ENCODE peak calls at places on chromosomes 2 and 18, in five cellular contexts. R is omental fat pad, Z is endothelial cell, X is lower leg skin, G is fibroblast of mammary gland. Y is an unnamed sample.

GRCh38 chr2:13884271-13884976 is 748.1 kb upstream of the LRATD1 start:
- DNase-seq in R (no peak), G (peak; percentile 5), Z (no peak), X (no peak), Y (no peak)

GRCh38 chr2:192122946-192123345 is 71.8 kb downstream of the TMEFF2 start:
- DNase-seq in Z (no peak), R (no peak), G (no peak), X (no peak), Y (no peak)

GRCh38 chr18:79513381-79514081 is 117.8 kb downstream of the NFATC1 start:
- DNase-seq in R (no peak), Z (peak; percentile 2), X (peak; percentile 80), G (no peak), Y (no peak)

GRCh38 chr18:13810950-13811485 is 12.9 kb upstream of the MC5R start:
- DNase-seq in Z (no peak), R (no peak), G (no peak), X (peak; percentile 54), Y (no peak)

GRCh38 chr2:237059155-237059875 is 26.4 kb upstream of the COPS8 start:
- DNase-seq in X (no peak), G (no peak), Z (no peak), R (no peak), Y (no peak)

GRCh38 chr2:10302479-10303173 is at the start of gene HPCAL1:
- DNase-seq in G (peak; percentile 67), Z (peak; percentile 91), X (peak; percentile 97), R (no peak), Y (peak; percentile 61)

GRCh38 chr2:69604026-69604678 is 39.4 kb downstream of the AAK1 start:
- DNase-seq in R (no peak), G (no peak), Z (no peak), X (no peak), Y (no peak)

GRCh38 chr2:108575132-108575966 is 41.1 kb downstream of the LIMS1 start:
- DNase-seq in Z (no peak), X (no peak), G (peak; percentile 81), R (no peak), Y (peak; percentile 80)

GRCh38 chr2:132589060-132589765 is 80.8 kb downstream of the LYPD1 start:
- DNase-seq in G (no peak), R (no peak), X (no peak), Z (no peak), Y (no peak)

GRCh38 chr18:4068552-4069158 is 386.5 kb downstream of the DLGAP1 start:
- DNase-seq in G (peak; percentile 60), R (no peak), Z (peak; percentile 59), X (no peak), Y (peak; percentile 26)

GRCh38 chr2:184654945-184655344 is 56.6 kb downstream of the ZNF804A start:
- DNase-seq in R (no peak), G (peak; percentile 14), Z (no peak), X (no peak), Y (no peak)

GRCh38 chr2:3628800-3629199 is 29.2 kb upstream of the ALLC start:
- DNase-seq in R (no peak), G (no peak), Z (peak; percentile 43), X (peak; percentile 60), Y (no peak)

DNA sequence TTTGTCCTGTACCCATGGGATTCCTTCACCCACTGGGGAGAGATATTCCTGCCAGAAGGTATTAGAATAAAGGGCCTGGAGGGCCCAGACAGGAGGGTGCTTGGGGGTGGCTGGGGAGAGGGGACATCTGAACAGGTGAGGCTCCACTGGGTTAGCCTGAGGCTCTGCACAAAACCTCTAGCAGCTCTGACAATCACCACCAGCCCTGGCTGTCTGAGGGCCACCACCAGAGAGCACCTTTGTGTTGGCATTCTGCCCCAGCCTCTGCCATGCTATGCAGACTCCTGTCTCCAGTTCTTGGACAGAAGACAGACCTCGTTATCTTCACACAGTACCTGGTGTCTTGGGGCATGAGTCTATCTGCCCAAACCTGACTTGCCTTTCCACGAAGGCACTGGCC is 25.3 kb downstream of the SLC16A14 start:
- DNase-seq in Z (no peak), X (no peak), R (no peak), G (no peak), Y (no peak)
- TF ChIP-seq CTCF in Z (no peak), X (no peak), R (no peak), G (no peak), Y (no peak)

DNA sequence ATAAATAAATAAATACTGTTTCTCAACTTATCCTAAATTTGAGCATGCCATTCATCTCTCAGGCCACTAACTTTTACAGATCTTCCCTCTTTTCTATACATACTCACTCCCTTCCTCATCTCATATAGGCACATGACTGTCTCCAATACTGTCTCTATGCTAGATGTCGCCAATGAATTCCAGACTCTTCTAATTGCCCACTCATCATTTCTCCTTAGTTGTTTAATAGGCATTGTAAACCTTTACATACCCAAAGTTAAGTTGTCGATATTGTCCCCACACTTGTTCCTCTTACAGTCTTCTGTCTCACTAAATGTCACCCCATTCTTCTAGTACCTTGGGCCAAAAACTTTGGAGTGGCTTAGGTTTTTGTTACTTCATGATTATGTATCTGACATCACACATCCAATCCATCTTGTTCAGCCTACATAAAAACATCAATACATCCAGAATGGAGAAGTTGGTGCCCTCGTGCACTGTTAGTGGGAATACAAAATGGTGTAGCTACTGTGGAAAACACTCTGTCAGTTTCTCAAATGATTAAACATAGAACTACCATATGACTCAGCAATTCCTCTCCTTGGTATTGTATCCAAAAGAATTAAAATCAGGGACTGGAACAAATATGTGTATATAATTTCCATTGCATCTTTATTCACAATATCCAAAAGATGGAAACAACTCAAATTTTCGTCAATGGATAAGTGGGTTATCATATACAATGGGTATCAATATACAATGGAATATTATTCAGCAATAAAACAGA is 935.1 kb downstream of the SLC4A3 start:
- DNase-seq in X (no peak), R (no peak), G (no peak), Z (no peak), Y (no peak)
- TF ChIP-seq CTCF in X (no peak), R (no peak), G (no peak), Z (no peak), Y (no peak)

GRCh38 chr18:55477537-55478300 is 110.3 kb downstream of the TCF4 start:
- DNase-seq in R (no peak), X (no peak), Z (no peak), G (peak; percentile 72), Y (peak; percentile 49)
- TF ChIP-seq CTCF in R (no peak), X (no peak), Z (no peak), G (peak; percentile 39), Y (peak; percentile 60)

GRCh38 chr2:141041281-141041680 is 1089.5 kb downstream of the LRP1B start:
- DNase-seq in Z (no peak), G (no peak), R (no peak), X (no peak), Y (no peak)
- TF ChIP-seq CTCF in Z (no peak), G (no peak), R (no peak), X (no peak), Y (no peak)

DNA sequence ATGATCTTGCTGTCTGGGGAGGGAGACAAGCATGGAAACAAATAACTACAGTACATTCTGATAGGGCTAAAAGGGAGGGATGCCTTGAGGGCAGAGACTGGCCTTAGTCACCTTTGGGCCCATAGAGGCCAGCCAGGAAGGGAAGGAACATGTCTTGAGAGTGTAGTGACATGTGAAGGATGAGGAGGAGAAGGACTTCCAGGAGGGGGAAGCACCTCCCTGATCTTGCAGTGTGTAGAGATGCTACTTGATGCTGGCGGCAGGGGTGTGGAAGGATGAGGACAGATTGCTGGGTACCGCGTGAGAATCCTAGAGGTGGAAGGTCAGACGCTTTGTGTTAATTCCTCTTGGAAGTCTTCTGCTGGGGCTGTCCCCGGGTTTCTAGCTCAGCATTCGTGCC is 13.1 kb downstream of the TET3 start:
- DNase-seq in G (no peak), Z (no peak), R (no peak), X (no peak), Y (no peak)
- TF ChIP-seq CTCF in G (no peak), Z (no peak), R (no peak), X (no peak), Y (no peak)

DNA sequence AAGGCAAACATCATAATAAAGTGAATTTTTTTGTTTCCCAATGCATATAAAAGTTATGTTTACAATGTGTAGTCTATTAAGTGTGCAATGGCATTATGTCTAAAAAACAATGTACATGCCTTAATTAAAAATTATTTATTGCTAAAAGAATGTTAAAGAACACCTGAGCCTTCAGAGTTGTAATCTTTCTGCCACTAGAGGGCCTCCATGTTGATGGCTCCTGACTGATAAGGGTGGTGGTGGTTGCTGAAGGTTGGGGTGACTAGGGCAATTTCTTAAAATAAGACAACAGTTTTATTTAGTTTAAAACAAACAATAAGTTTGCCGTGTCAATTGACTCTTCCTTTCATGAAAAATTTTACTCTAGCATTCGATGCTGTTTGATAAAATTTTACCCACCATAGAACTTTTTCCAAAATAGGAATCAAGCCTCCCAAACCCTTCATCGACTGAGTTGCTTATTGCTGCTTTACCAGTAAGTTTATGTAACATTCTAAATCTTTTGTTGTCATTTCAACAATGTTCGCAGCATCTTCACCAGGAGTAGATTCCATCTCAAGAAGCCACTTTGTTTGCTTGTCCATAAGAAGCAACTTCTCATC is 32.3 kb downstream of the MAP3K2 start:
- DNase-seq in X (no peak), R (no peak), Z (peak; percentile 13), G (peak; percentile 27), Y (peak; percentile 6)
- TF ChIP-seq CTCF in X (no peak), R (no peak), Z (peak; percentile 73), G (peak; percentile 62), Y (peak; percentile 85)

GRCh38 chr2:214310319-214310718 is 100.5 kb upstream of the VWC2L start:
- DNase-seq in G (no peak), X (no peak), R (no peak), Z (no peak), Y (no peak)
- TF ChIP-seq CTCF in G (peak; percentile 14), X (no peak), R (no peak), Z (no peak), Y (peak; percentile 60)

GRCh38 chr2:8154936-8155335 is 526.9 kb upstream of the ID2 start:
- DNase-seq in G (peak; percentile 89), Z (no peak), R (no peak), X (no peak), Y (peak; percentile 52)
- TF ChIP-seq CTCF in G (no peak), Z (no peak), R (no peak), X (no peak), Y (no peak)

GRCh38 chr2:158457826-158458616 is 1.3 kb downstream of the PKP4 start:
- DNase-seq in Z (peak; percentile 77), X (peak; percentile 93), G (peak; percentile 20), R (peak; percentile 31), Y (peak; percentile 58)

GRCh38 chr2:158463496-158464095 is 6.8 kb downstream of the PKP4 start:
- DNase-seq in Z (no peak), R (no peak), G (peak; percentile 14), X (no peak), Y (no peak)

GRCh38 chr2:158459161-158460003 is 2.6 kb downstream of the PKP4 start:
- DNase-seq in X (no peak), R (no peak), G (no peak), Z (no peak), Y (no peak)

GRCh38 chr2:158458617-158458920 is 1.8 kb downstream of the PKP4 start:
- DNase-seq in Z (no peak), R (no peak), G (no peak), X (no peak), Y (no peak)

GRCh38 chr2:158460632-158461297 is 4.0 kb downstream of the PKP4 start:
- DNase-seq in R (no peak), Z (no peak), G (no peak), X (no peak), Y (no peak)
- TF ChIP-seq CTCF in R (no peak), Z (no peak), G (peak; percentile 17), X (no peak), Y (peak; percentile 35)

Y was measured in HFFc6.